ENCODE peak calls at places on chromosome 3, in seven cellular contexts. M is psoas muscle, V is left ventricle myocardium inferior, I is cardiac muscle cell, G is mammary epithelial cell, B is PC-3, Z is heart left ventricle. L is an unnamed sample. For H3K36me3 and H3K4me1, the result is how much of the 10 kb centered on the place peaks cover.

GRCh38 chr3:38829404-38829803 is 13.4 kb upstream of the SCN10A start:
- DNase-seq in Z (peak), V (peak), I (no peak), B (peak), G (peak), M (peak), L (no peak)

GRCh38 chr3:193884011-193884410 is 251.9 kb upstream of the HES1 start:
- DNase-seq in I (no peak), Z (no peak), M (no peak), G (no peak), B (no peak), V (no peak), L (no peak)

GRCh38 chr3:113697192-113698090 is 999 bp upstream of the USF3 start:
- DNase-seq in Z (peak), V (no peak), B (peak), I (peak), M (no peak), G (peak), L (peak)

GRCh38 chr3:194475978-194476377 is 10.8 kb downstream of the ATP13A3 start:
- DNase-seq in I (no peak), Z (no peak), B (no peak), M (no peak), V (no peak), G (no peak), L (no peak)

GRCh38 chr3:100556656-100557310 is 52.6 kb upstream of the ADGRG7 start:
- DNase-seq in I (no peak), V (no peak), G (peak), M (no peak), Z (no peak), B (peak), L (no peak)

GRCh38 chr3:67386446-67386845 is 268.0 kb downstream of the SUCLG2 start:
- DNase-seq in B (no peak), V (no peak), I (no peak), M (no peak), Z (no peak), G (peak), L (no peak)

GRCh38 chr3:185337231-185337816 is 25.6 kb upstream of the MAP3K13 start:
- DNase-seq in B (peak), G (peak), I (no peak), Z (no peak), M (no peak), V (no peak), L (no peak)

GRCh38 chr3:195802261-195802701 is 9.4 kb downstream of the MUC4 start:
- DNase-seq in B (no peak), Z (no peak), G (no peak), I (no peak), V (no peak), M (no peak), L (peak)

GRCh38 chr3:49199244-49199899 is 28.0 kb downstream of the KLHDC8B start:
- DNase-seq in Z (peak), M (peak), B (no peak), I (no peak), G (peak), V (peak), L (peak)

GRCh38 chr3:30418443-30418842 is 188.0 kb upstream of the TGFBR2 start:
- DNase-seq in G (no peak), Z (no peak), I (no peak), V (no peak), M (no peak), B (peak), L (no peak)

GRCh38 chr3:52005571-52005986 is 9.9 kb upstream of the RPL29 start:
- DNase-seq in M (peak), G (peak), B (no peak), Z (peak), I (peak), V (no peak), L (peak)

GRCh38 chr3:118943597-118943996 is 91.0 kb downstream of the IGSF11 start:
- DNase-seq in G (no peak), Z (no peak), B (no peak), I (peak), M (no peak), V (no peak), L (no peak)

GRCh38 chr3:43503067-43503728 is 118.6 kb downstream of the ANO10 start:
- DNase-seq in B (peak), V (no peak), I (peak), G (no peak), Z (no peak), M (no peak), L (no peak)

GRCh38 chr3:122392868-122393844 is 9.2 kb downstream of the FAM162A start:
- DNase-seq in I (peak), G (peak), V (no peak), M (no peak), Z (no peak), B (peak), L (no peak)

GRCh38 chr3:9777695-9778023 is 7.9 kb upstream of the CAMK1 start:
- DNase-seq in Z (no peak), M (no peak), V (no peak), G (no peak), B (no peak), I (no peak), L (no peak)

GRCh38 chr3:190673157-190673556 is 159.3 kb downstream of the IL1RAP start:
- DNase-seq in B (no peak), G (no peak), V (no peak), Z (no peak), M (no peak), I (no peak), L (no peak)

GRCh38 chr3:51947215-51947900 is 5.2 kb downstream of the PARP3 start:
- DNase-seq in B (no peak), Z (no peak), M (no peak), G (no peak), I (no peak), V (no peak), L (no peak)

GRCh38 chr3:48695113-48695753 is 9.5 kb upstream of the NCKIPSD start:
- DNase-seq in I (no peak), G (peak), V (peak), B (no peak), M (peak), Z (peak), L (peak)

GRCh38 chr3:132395126-132395525 is 22.2 kb upstream of the DNAJC13 start:
- DNase-seq in B (no peak), I (no peak), G (no peak), V (no peak), Z (no peak), M (no peak), L (no peak)

GRCh38 chr3:29239377-29239776 is 41.5 kb upstream of the RBMS3 start:
- DNase-seq in Z (no peak), V (no peak), B (peak), G (no peak), I (no peak), M (no peak), L (no peak)

GRCh38 chr3:120349819-120350125 is 618 bp upstream of the LRRC58 start:
- DNase-seq in I (no peak), G (no peak), B (no peak), V (no peak), Z (no peak), M (no peak), L (no peak)

GRCh38 chr3:178966299-178967183 is 105.1 kb downstream of the ZMAT3 start:
- DNase-seq in V (peak), M (no peak), I (peak), Z (no peak), G (peak), B (peak), L (peak)

GRCh38 chr3:33645060-33645841 is 72.8 kb downstream of the CLASP2 start:
- DNase-seq in V (no peak), Z (no peak), I (peak), G (peak), M (no peak), B (no peak), L (peak)

GRCh38 chr3:65334045-65334665 is 646.4 kb upstream of the ADAMTS9 start:
- DNase-seq in V (no peak), B (peak), G (no peak), I (peak), M (no peak), Z (peak), L (peak)

GRCh38 chr3:39146611-39147373 is 6.6 kb downstream of the CSRNP1 start:
- DNase-seq in G (peak), M (peak), B (peak), I (no peak), V (peak), Z (peak), L (peak)

GRCh38 chr3:72900048-72900447 is 12.2 kb downstream of the GXYLT2 start:
- DNase-seq in I (no peak), G (no peak), V (no peak), M (no peak), Z (no peak), B (no peak), L (no peak)

GRCh38 chr3:10015476-10015904 is 10.7 kb upstream of the FANCD2 start:
- DNase-seq in G (peak), Z (peak), B (peak), M (peak), I (peak), V (peak), L (peak)

GRCh38 chr3:58998476-58999117 is 51.2 kb downstream of the CFAP20DC start:
- DNase-seq in Z (no peak), I (no peak), G (peak), V (no peak), B (peak), M (no peak), L (no peak)

GRCh38 chr3:45603226-45603625 is 8.7 kb downstream of the LIMD1 start:
- DNase-seq in B (no peak), V (no peak), M (no peak), Z (no peak), G (no peak), I (no peak), L (no peak)

GRCh38 chr3:45604066-45604465 is 9.5 kb downstream of the LIMD1 start:
- DNase-seq in M (peak), Z (no peak), G (no peak), I (no peak), V (no peak), B (no peak), L (no peak)

GRCh38 chr3:45599424-45599886 is 4.9 kb downstream of the LIMD1 start:
- DNase-seq in G (no peak), B (no peak), I (no peak), Z (peak), M (no peak), V (peak), L (no peak)

GRCh38 chr3:45599984-45600650 is 5.6 kb downstream of the LIMD1 start:
- DNase-seq in V (no peak), G (no peak), Z (peak), I (no peak), B (no peak), M (no peak), L (no peak)

GRCh38 chr3:45601156-45601555 is 6.6 kb downstream of the LIMD1 start:
- DNase-seq in Z (no peak), I (no peak), M (no peak), G (no peak), B (no peak), V (no peak), L (no peak)
- H3K36me3 ChIP-seq in Z (under half), I (under half), M (under half), G (under half), B (under half), V (under half), L (under half)

GRCh38 chr3:31973837-31974236 is 7.2 kb downstream of the OSBPL10 start:
- DNase-seq in I (no peak), B (no peak), G (no peak), M (no peak), Z (no peak), V (no peak), L (no peak)
- H3K27ac ChIP-seq in I (no peak), B (no peak), G (no peak), M (no peak), Z (no peak), V (no peak), L (peak)

GRCh38 chr3:53032609-53033008 is 13.3 kb downstream of the SFMBT1 start:
- DNase-seq in I (no peak), M (no peak), Z (no peak), G (no peak), B (no peak), V (no peak), L (no peak)

GRCh38 chr3:53027254-53027844 is 18.5 kb downstream of the SFMBT1 start:
- DNase-seq in I (peak), Z (peak), V (no peak), M (no peak), G (no peak), B (no peak), L (no peak)

GRCh38 chr3:53030864-53031445 is 14.9 kb downstream of the SFMBT1 start:
- DNase-seq in M (no peak), Z (no peak), V (no peak), B (no peak), I (no peak), G (peak), L (no peak)

GRCh38 chr3:53026423-53027162 is 19.3 kb downstream of the SFMBT1 start:
- DNase-seq in B (no peak), Z (no peak), M (no peak), I (no peak), V (no peak), G (no peak), L (no peak)

DNA sequence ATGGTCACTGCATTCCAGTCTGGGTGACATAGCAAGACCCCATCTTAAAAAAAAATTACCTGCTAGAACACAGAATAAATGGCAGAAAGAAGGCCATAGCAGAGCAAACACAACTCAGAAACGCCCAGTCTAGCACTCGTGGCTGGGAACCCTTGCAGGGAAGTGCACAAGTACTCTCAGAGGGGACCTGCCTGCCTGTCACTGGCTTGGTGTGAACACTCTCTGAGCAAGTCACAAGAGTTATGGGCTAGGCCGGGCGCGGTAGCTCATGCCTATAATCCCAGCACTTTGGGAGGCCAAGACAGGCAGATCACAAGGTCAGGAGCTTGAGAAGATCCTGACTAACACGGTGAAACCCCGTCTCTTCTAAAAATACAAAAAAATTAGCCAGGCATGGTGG is 17.2 kb downstream of the SFMBT1 start:
- DNase-seq in Z (no peak), G (no peak), V (no peak), B (no peak), I (no peak), M (no peak), L (no peak)
- H3K4me1 ChIP-seq in Z (under half), G (under half), V (under half), B (under half), I (under half), M (under half), L (under half)

DNA sequence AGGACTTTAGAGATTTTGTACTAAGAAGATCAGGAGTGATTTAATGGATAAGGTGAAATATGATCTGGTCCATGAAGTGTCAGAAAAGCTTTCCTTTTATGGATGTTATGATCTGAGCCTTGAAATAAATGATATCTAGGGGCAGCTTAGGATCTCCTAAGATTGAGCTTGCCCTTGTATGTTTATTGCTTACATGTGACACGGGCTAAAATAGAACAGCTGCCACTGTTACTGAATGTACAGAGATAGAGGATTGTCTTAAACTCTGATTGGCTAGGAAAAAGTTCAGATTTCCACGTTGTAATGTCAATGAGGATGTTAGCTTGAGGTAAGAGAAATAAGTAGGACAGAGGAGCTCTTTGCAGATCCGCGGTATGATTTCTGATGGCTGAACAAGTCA is 8.8 kb downstream of the FYTTD1 start:
- DNase-seq in V (no peak), B (no peak), I (no peak), M (no peak), G (no peak), Z (no peak), L (no peak)
- H3K36me3 ChIP-seq in V (under half), B (under half), I (under half), M (half or more), G (under half), Z (under half), L (under half)

DNA sequence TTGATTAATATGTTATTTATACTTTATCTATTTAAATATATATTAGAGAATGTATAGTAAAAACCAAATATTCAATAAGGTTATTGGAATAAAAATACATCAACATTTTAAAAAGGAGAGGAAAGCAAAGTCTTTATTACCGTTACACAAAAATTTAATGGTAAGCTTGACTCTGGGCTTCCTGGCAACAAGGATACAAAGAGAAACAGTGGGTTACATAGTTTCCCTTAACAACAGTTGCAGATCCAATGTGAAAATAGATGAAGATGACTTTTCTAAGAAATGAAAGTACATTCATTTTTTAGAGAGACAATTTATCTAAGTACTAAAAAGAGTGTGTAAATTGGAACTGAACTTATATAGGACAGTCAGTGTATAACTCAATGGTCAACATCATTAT is 6.0 kb upstream of the PHLDB2 start:
- DNase-seq in V (no peak), Z (no peak), B (no peak), G (no peak), I (no peak), M (no peak), L (no peak)
- H3K27ac ChIP-seq in V (no peak), Z (no peak), B (no peak), G (no peak), I (no peak), M (no peak), L (no peak)

GRCh38 chr3:46695962-46696922 is 2.8 kb upstream of the ALS2CL start:
- DNase-seq in Z (peak), G (peak), I (peak), M (peak), V (peak), B (no peak), L (peak)
- H3K4me1 ChIP-seq in Z (half or more), G (under half), I (under half), M (half or more), V (half or more), B (under half), L (half or more)

GRCh38 chr3:129561619-129562248 is 18.8 kb downstream of the H1-8 start:
- DNase-seq in V (no peak), G (no peak), Z (no peak), I (no peak), M (no peak), B (no peak), L (no peak)
- H3K36me3 ChIP-seq in V (half or more), G (under half), Z (under half), I (under half), M (under half), B (under half), L (under half)

GRCh38 chr3:134199240-134199639 is 51.4 kb downstream of the RYK start:
- DNase-seq in M (no peak), B (no peak), I (no peak), G (no peak), V (no peak), Z (no peak), L (no peak)
- H3K27ac ChIP-seq in M (no peak), B (no peak), I (peak), G (no peak), V (no peak), Z (no peak), L (no peak)

DNA sequence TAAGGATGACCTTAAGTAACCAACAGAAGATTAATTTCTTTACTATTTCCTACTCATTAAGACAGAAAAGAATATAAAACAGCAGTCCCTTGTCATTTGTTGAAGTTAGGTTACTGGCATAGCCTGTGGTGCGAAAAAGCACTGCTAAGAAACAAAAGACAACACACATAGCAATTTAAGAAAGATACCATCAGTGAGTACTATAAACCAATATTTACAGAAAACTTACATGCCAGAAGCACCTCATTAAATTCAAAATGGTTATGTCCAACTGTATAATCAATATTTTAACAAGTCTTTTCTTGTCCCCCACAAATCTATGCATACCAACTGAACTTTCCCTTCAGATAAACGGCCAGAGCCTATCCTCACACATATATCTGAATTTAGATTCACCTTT is 42.0 kb downstream of the ANKRD28 start:
- DNase-seq in G (no peak), M (no peak), Z (no peak), I (no peak), B (no peak), V (no peak), L (no peak)
- H3K4me1 ChIP-seq in G (under half), M (under half), Z (under half), I (under half), B (under half), V (under half), L (under half)

GRCh38 chr3:15041950-15042349 is 23.2 kb downstream of the MRPS25 start:
- DNase-seq in Z (no peak), M (no peak), V (no peak), G (no peak), B (no peak), I (no peak), L (no peak)

GRCh38 chr3:15043772-15044171 is 21.3 kb downstream of the MRPS25 start:
- DNase-seq in B (no peak), Z (no peak), M (no peak), G (no peak), V (no peak), I (no peak), L (no peak)

GRCh38 chr3:15044311-15044710 is 20.8 kb downstream of the MRPS25 start:
- DNase-seq in I (no peak), M (no peak), V (no peak), G (no peak), Z (no peak), B (no peak), L (no peak)

GRCh38 chr3:15042936-15043335 is 22.2 kb downstream of the MRPS25 start:
- DNase-seq in M (no peak), I (no peak), Z (no peak), G (no peak), B (no peak), V (no peak), L (no peak)

GRCh38 chr3:15045667-15046066 is 19.4 kb downstream of the MRPS25 start:
- DNase-seq in G (no peak), Z (no peak), B (no peak), V (no peak), I (no peak), M (no peak), L (no peak)
- H3K36me3 ChIP-seq in G (half or more), Z (under half), B (half or more), V (half or more), I (half or more), M (half or more), L (under half)

L was measured in testis.